ENCODE peak calls at places on chromosomes 13 and 19, in five cellular contexts. One of them, this sample, is unnamed.

GRCh38 chr13:75480691-75481175 is 1.2 kb downstream of the TBC1D4 start:
- DNase-seq in effector memory CD8-positive, alpha-beta T cell: no peak
- DNase-seq in neural progenitor cell: peak; percentile 65
- DNase-seq in cardiac fibroblast: peak; percentile 57
- DNase-seq in AG09319: no peak
- DNase-seq in this sample: no peak

GRCh38 chr19:39237200-39238184 is 7.3 kb downstream of the IFNL3 start:
- DNase-seq in effector memory CD8-positive, alpha-beta T cell: no peak
- DNase-seq in neural progenitor cell: no peak
- DNase-seq in cardiac fibroblast: no peak
- DNase-seq in AG09319: no peak
- DNase-seq in this sample: no peak

GRCh38 chr19:18153555-18154134 is 682 bp downstream of the PIK3R2 start:
- DNase-seq in effector memory CD8-positive, alpha-beta T cell: no peak
- DNase-seq in neural progenitor cell: peak; percentile 46
- DNase-seq in cardiac fibroblast: no peak
- DNase-seq in AG09319: no peak
- DNase-seq in this sample: no peak

GRCh38 chr19:17830567-17831418 is 9.5 kb upstream of the INSL3 start:
- DNase-seq in effector memory CD8-positive, alpha-beta T cell: no peak
- DNase-seq in neural progenitor cell: peak; percentile 96
- DNase-seq in cardiac fibroblast: peak; percentile 43
- DNase-seq in AG09319: no peak
- DNase-seq in this sample: no peak

GRCh38 chr13:73210218-73210883 is 151.5 kb downstream of the KLF5 start:
- DNase-seq in effector memory CD8-positive, alpha-beta T cell: no peak
- DNase-seq in neural progenitor cell: peak; percentile 9
- DNase-seq in cardiac fibroblast: no peak
- DNase-seq in AG09319: no peak
- DNase-seq in this sample: no peak

GRCh38 chr19:48553676-48554384 is 1.9 kb downstream of the SULT2B1 start:
- DNase-seq in effector memory CD8-positive, alpha-beta T cell: no peak
- DNase-seq in neural progenitor cell: peak; percentile 48
- DNase-seq in cardiac fibroblast: peak; percentile 71
- DNase-seq in AG09319: no peak
- DNase-seq in this sample: no peak

GRCh38 chr13:108996430-108996829 is 367.0 kb downstream of the MYO16 start:
- DNase-seq in effector memory CD8-positive, alpha-beta T cell: no peak
- DNase-seq in neural progenitor cell: no peak
- DNase-seq in cardiac fibroblast: no peak
- DNase-seq in AG09319: no peak
- DNase-seq in this sample: no peak

GRCh38 chr13:78401833-78402232 is 201.5 kb downstream of the POU4F1 start:
- DNase-seq in effector memory CD8-positive, alpha-beta T cell: no peak
- DNase-seq in neural progenitor cell: peak; percentile 39
- DNase-seq in cardiac fibroblast: no peak
- DNase-seq in AG09319: no peak
- DNase-seq in this sample: no peak

GRCh38 chr13:100434010-100434763 is 154.4 kb downstream of the GGACT start:
- DNase-seq in effector memory CD8-positive, alpha-beta T cell: no peak
- DNase-seq in neural progenitor cell: no peak
- DNase-seq in cardiac fibroblast: peak; percentile 66
- DNase-seq in AG09319: no peak
- DNase-seq in this sample: no peak

GRCh38 chr13:37407156-37407555 is 191.4 kb downstream of the POSTN start:
- DNase-seq in effector memory CD8-positive, alpha-beta T cell: no peak
- DNase-seq in neural progenitor cell: peak; percentile 6
- DNase-seq in cardiac fibroblast: no peak
- DNase-seq in AG09319: no peak
- DNase-seq in this sample: no peak

GRCh38 chr19:34667349-34668076 is 9.4 kb downstream of the SCGB2B2 start:
- DNase-seq in effector memory CD8-positive, alpha-beta T cell: no peak
- DNase-seq in neural progenitor cell: no peak
- DNase-seq in cardiac fibroblast: peak; percentile 31
- DNase-seq in AG09319: no peak
- DNase-seq in this sample: no peak

GRCh38 chr13:28469316-28469715 is 25.6 kb downstream of the FLT1 start:
- DNase-seq in effector memory CD8-positive, alpha-beta T cell: no peak
- DNase-seq in neural progenitor cell: no peak
- DNase-seq in cardiac fibroblast: no peak
- DNase-seq in AG09319: no peak
- DNase-seq in this sample: no peak

GRCh38 chr13:41652735-41653361 is 195.5 kb downstream of the RGCC start:
- DNase-seq in effector memory CD8-positive, alpha-beta T cell: peak; percentile 12
- DNase-seq in neural progenitor cell: peak; percentile 33
- DNase-seq in cardiac fibroblast: peak; percentile 88
- DNase-seq in AG09319: peak; percentile 45
- DNase-seq in this sample: no peak

GRCh38 chr19:623974-624373 is 9.4 kb downstream of the POLRMT start:
- DNase-seq in effector memory CD8-positive, alpha-beta T cell: no peak
- DNase-seq in neural progenitor cell: peak; percentile 29
- DNase-seq in cardiac fibroblast: peak; percentile 88
- DNase-seq in AG09319: no peak
- DNase-seq in this sample: no peak